ENCODE peak calls at places on chromosome 1, in nine cellular contexts. P is small intestine; F is stomach; S is CD8-positive, alpha-beta T cell; E is kidney; O is Panc1; Q is K562; W is OCI-LY7; A is cardiac muscle cell. H is an unnamed sample.

GRCh38 chr1:21673277-21673780 is 4.2 kb upstream of the RAP1GAP start:
- DNase-seq in F (peak; percentile 82), S (no peak), P (no peak), Q (peak; percentile 73), O (no peak), W (no peak), A (no peak), E (no peak), H (peak; percentile 69)

GRCh38 chr1:3702990-3703728 is 49.1 kb upstream of the CCDC27 start:
- DNase-seq in O (no peak), P (no peak), A (no peak), F (no peak), S (no peak), E (no peak), Q (no peak), W (no peak), H (no peak)

GRCh38 chr1:48245106-48245505 is 22.6 kb downstream of the SLC5A9 start:
- DNase-seq in O (no peak), S (no peak), P (peak; percentile 18), Q (no peak), W (no peak), A (no peak), E (no peak), F (no peak), H (peak; percentile 33)

GRCh38 chr1:167135281-167135840 is 41.5 kb downstream of the STYXL2 start:
- DNase-seq in S (no peak), P (no peak), A (no peak), W (no peak), O (no peak), F (no peak), E (no peak), Q (no peak), H (no peak)

GRCh38 chr1:32876341-32877210 is 5.9 kb upstream of the FNDC5 start:
- DNase-seq in Q (peak; percentile 72), A (peak; percentile 61), W (peak; percentile 73), F (peak; percentile 71), E (no peak), P (peak; percentile 62), S (no peak), O (peak; percentile 35), H (no peak)

GRCh38 chr1:8880068-8880676 is 1.7 kb upstream of the ENO1 start:
- DNase-seq in P (peak; percentile 80), W (peak; percentile 45), F (peak; percentile 61), S (no peak), A (no peak), E (peak; percentile 86), O (peak; percentile 75), Q (peak; percentile 93), H (peak; percentile 74)

GRCh38 chr1:82161651-82162238 is 361.0 kb downstream of the ADGRL2 start:
- DNase-seq in P (peak; percentile 30), W (no peak), F (no peak), Q (no peak), E (no peak), A (no peak), S (no peak), O (no peak), H (no peak)

GRCh38 chr1:224816062-224816461 is 113.4 kb upstream of the DNAH14 start:
- DNase-seq in P (no peak), S (no peak), F (no peak), E (no peak), O (no peak), A (no peak), Q (no peak), W (no peak), H (no peak)

GRCh38 chr1:25971044-25971881 is 26.6 kb downstream of the PAFAH2 start:
- DNase-seq in S (no peak), Q (no peak), F (no peak), E (no peak), O (no peak), P (peak; percentile 50), A (no peak), W (peak; percentile 69), H (no peak)

GRCh38 chr1:30522031-30523004 is 201.1 kb downstream of the MATN1 start:
- DNase-seq in A (peak; percentile 25), W (no peak), P (no peak), F (no peak), E (no peak), S (no peak), Q (no peak), O (no peak), H (peak; percentile 47)

GRCh38 chr1:170498896-170499295 is 33.1 kb upstream of the GORAB start:
- DNase-seq in W (no peak), P (no peak), E (no peak), F (no peak), Q (no peak), A (no peak), O (no peak), S (no peak), H (no peak)

GRCh38 chr1:27963393-27963792 is 3.6 kb downstream of the XKR8 start:
- DNase-seq in W (no peak), A (no peak), P (no peak), O (no peak), S (no peak), E (peak; percentile 66), F (no peak), Q (no peak), H (no peak)

GRCh38 chr1:170385750-170386149 is 146.2 kb upstream of the GORAB start:
- DNase-seq in E (no peak), S (no peak), A (no peak), O (no peak), F (no peak), Q (no peak), W (no peak), P (no peak), H (no peak)

GRCh38 chr1:20849100-20849499 is 62.0 kb upstream of the HP1BP3 start:
- DNase-seq in Q (no peak), F (no peak), S (no peak), A (no peak), O (no peak), E (no peak), P (no peak), W (no peak), H (no peak)

GRCh38 chr1:156009404-156009803 is 11.3 kb downstream of the SSR2 start:
- DNase-seq in O (no peak), A (no peak), F (no peak), P (no peak), Q (no peak), S (no peak), W (no peak), E (no peak), H (no peak)

GRCh38 chr1:31793086-31793485 is 22.7 kb downstream of the SPOCD1 start:
- DNase-seq in W (no peak), F (peak; percentile 20), P (no peak), S (no peak), O (no peak), E (peak; percentile 69), A (no peak), Q (no peak), H (no peak)

GRCh38 chr1:37482004-37482785 is 7.8 kb downstream of the ZC3H12A start:
- DNase-seq in W (no peak), E (no peak), Q (no peak), S (no peak), F (no peak), O (no peak), P (no peak), A (no peak), H (no peak)

GRCh38 chr1:50704126-50704525 is 255.9 kb downstream of the FAF1 start:
- DNase-seq in E (no peak), W (peak; percentile 48), Q (peak; percentile 70), O (peak; percentile 36), S (no peak), F (no peak), P (peak; percentile 37), A (peak; percentile 45), H (no peak)

GRCh38 chr1:171811671-171812070 is 29.6 kb upstream of the DNM3 start:
- DNase-seq in A (no peak), W (no peak), O (no peak), F (no peak), S (no peak), P (no peak), Q (no peak), E (no peak), H (no peak)

GRCh38 chr1:178055093-178055492 is 38.8 kb upstream of the RASAL2 start:
- DNase-seq in O (peak; percentile 46), W (peak; percentile 4), A (peak; percentile 58), P (peak; percentile 49), Q (peak; percentile 10), S (no peak), E (no peak), F (no peak), H (peak; percentile 40)

GRCh38 chr1:110259770-110260169 is 49.7 kb downstream of the KCNC4 start:
- DNase-seq in Q (no peak), F (no peak), S (no peak), A (no peak), W (peak; percentile 3), O (no peak), E (no peak), P (no peak), H (no peak)

GRCh38 chr1:152034324-152034653 is 2.5 kb downstream of the S100A11 start:
- DNase-seq in F (no peak), Q (no peak), W (no peak), S (no peak), A (no peak), P (no peak), E (no peak), O (no peak), H (peak; percentile 38)

GRCh38 chr1:66140072-66140471 is 347.4 kb downstream of the PDE4B start:
- DNase-seq in E (no peak), P (no peak), Q (no peak), F (peak; percentile 38), A (no peak), W (no peak), O (no peak), S (no peak), H (peak; percentile 55)

GRCh38 chr1:67747667-67748066 is 62.7 kb downstream of the GADD45A start:
- DNase-seq in A (no peak), S (no peak), Q (no peak), W (no peak), E (no peak), O (no peak), P (no peak), F (no peak), H (no peak)
- H3K27ac ChIP-seq in A (peak overlapping the region; percentile 96), S (no peak overlapping the region), Q (no peak overlapping the region), W (no peak overlapping the region), E (peak overlapping the region; percentile 91), O (peak overlapping the region; percentile 88), P (peak overlapping the region; percentile 61), F (peak overlapping the region; percentile 80), H (peak overlapping the region; percentile 13)

GRCh38 chr1:118788372-118788955 is 199.7 kb downstream of the TBX15 start:
- DNase-seq in F (no peak), Q (no peak), S (no peak), P (no peak), W (no peak), E (peak; percentile 77), O (no peak), A (no peak), H (no peak)
- H3K4me1 ChIP-seq in F (no peaks in the 10 kb centered on the region), Q (no peaks in the 10 kb centered on the region), S (no peaks in the 10 kb centered on the region), P (no peaks in the 10 kb centered on the region), W (peaks cover 6% of the 10 kb centered on the region), E (no peaks in the 10 kb centered on the region), O (no peaks in the 10 kb centered on the region), A (no peaks in the 10 kb centered on the region), H (no peaks in the 10 kb centered on the region)

GRCh38 chr1:107449326-107449725 is 308.5 kb downstream of the NTNG1 start:
- DNase-seq in O (no peak), A (no peak), S (no peak), Q (no peak), P (no peak), E (no peak), W (no peak), F (no peak), H (no peak)
- H3K27ac ChIP-seq in O (no peak overlapping the region), A (no peak overlapping the region), S (no peak overlapping the region), Q (no peak overlapping the region), P (no peak overlapping the region), E (no peak overlapping the region), W (no peak overlapping the region), F (no peak overlapping the region), H (no peak overlapping the region)

GRCh38 chr1:162711066-162711465 is 78.8 kb downstream of the DDR2 start:
- DNase-seq in Q (no peak), F (no peak), P (no peak), W (no peak), S (no peak), O (no peak), E (no peak), A (no peak), H (no peak)
- H3K4me1 ChIP-seq in Q (no peaks in the 10 kb centered on the region), F (peaks cover 5% of the 10 kb centered on the region), P (peaks cover 7% of the 10 kb centered on the region), W (no peaks in the 10 kb centered on the region), S (no peaks in the 10 kb centered on the region), O (no peaks in the 10 kb centered on the region), E (no peaks in the 10 kb centered on the region), A (peaks cover 5% of the 10 kb centered on the region), H (peaks cover 10% of the 10 kb centered on the region)

H was measured in lung.